ENCODE peak calls at places on chromosomes 5 and 9, in five cellular contexts. O, M, R, W and N are unnamed samples.

GRCh38 chr9:15115702-15116639 is 191.0 kb downstream of the TTC39B start:
- DNase-seq in O (no peak), M (no peak), R (no peak), W (no peak), N (no peak)

GRCh38 chr5:28473531-28474107 is 1435.2 kb upstream of the CDH9 start:
- DNase-seq in O (no peak), M (no peak), R (no peak), W (no peak), N (no peak)

GRCh38 chr9:103804077-103804735 is 289.9 kb upstream of the SMC2 start:
- DNase-seq in O (no peak), M (no peak), R (no peak), W (no peak), N (no peak)

GRCh38 chr9:97740848-97741821 is 44.0 kb upstream of the XPA start:
- DNase-seq in O (peak; percentile 64), M (peak; percentile 46), R (no peak), W (no peak), N (no peak)

GRCh38 chr9:106869458-106869857 is 6.5 kb downstream of the ZNF462 start:
- DNase-seq in O (peak; percentile 34), M (no peak), R (no peak), W (no peak), N (no peak)

GRCh38 chr5:16600949-16601348 is 15.8 kb downstream of the RETREG1 start:
- DNase-seq in O (no peak), M (no peak), R (no peak), W (no peak), N (no peak)

GRCh38 chr5:52783226-52783959 is 4.3 kb upstream of the ITGA1 start:
- DNase-seq in O (no peak), M (no peak), R (no peak), W (no peak), N (no peak)

GRCh38 chr9:33164138-33164809 is 2.9 kb downstream of the B4GALT1 start:
- DNase-seq in O (peak; percentile 44), M (peak; percentile 30), R (no peak), W (peak; percentile 34), N (no peak)

GRCh38 chr5:83401122-83401620 is 70.4 kb upstream of the VCAN start:
- DNase-seq in O (no peak), M (no peak), R (no peak), W (no peak), N (no peak)